ENCODE peak calls at places on chromosomes 2 and 18, in seven cellular contexts. One of them, this sample, is unnamed. For H3K36me3, the result is how much of the 10 kb centered on the place peaks cover.

GRCh38 chr2:164625378-164625971 is 4.2 kb upstream of the GRB14 start:
- DNase-seq in breast epithelium: no peak
- DNase-seq in endothelial cell of umbilical vein: peak
- DNase-seq in suprapubic skin: no peak
- DNase-seq in prostate gland: no peak
- DNase-seq in SK-N-MC: no peak
- DNase-seq in GM23338: no peak
- DNase-seq in this sample: no peak

GRCh38 chr18:62808116-62808515 is 92.8 kb downstream of the PHLPP1 start:
- DNase-seq in GM23338: no peak
- DNase-seq in prostate gland: no peak
- DNase-seq in breast epithelium: no peak
- DNase-seq in SK-N-MC: no peak
- DNase-seq in suprapubic skin: no peak
- DNase-seq in endothelial cell of umbilical vein: no peak
- DNase-seq in this sample: no peak

GRCh38 chr2:72990695-72991438 is 73.5 kb downstream of the EMX1 start:
- DNase-seq in endothelial cell of umbilical vein: no peak
- DNase-seq in breast epithelium: no peak
- DNase-seq in SK-N-MC: no peak
- DNase-seq in prostate gland: no peak
- DNase-seq in suprapubic skin: peak
- DNase-seq in GM23338: no peak
- DNase-seq in this sample: peak

GRCh38 chr18:3914116-3914515 is 464.1 kb downstream of the TGIF1 start:
- DNase-seq in suprapubic skin: no peak
- DNase-seq in GM23338: no peak
- DNase-seq in endothelial cell of umbilical vein: no peak
- DNase-seq in SK-N-MC: peak
- DNase-seq in breast epithelium: no peak
- DNase-seq in prostate gland: no peak
- DNase-seq in this sample: no peak

GRCh38 chr2:74845217-74845751 is 11.4 kb downstream of the HK2 start:
- DNase-seq in GM23338: peak
- DNase-seq in suprapubic skin: peak
- DNase-seq in endothelial cell of umbilical vein: peak
- DNase-seq in SK-N-MC: no peak
- DNase-seq in prostate gland: peak
- DNase-seq in breast epithelium: peak
- DNase-seq in this sample: peak

GRCh38 chr2:29225814-29226213 is 110.6 kb downstream of the CLIP4 start:
- DNase-seq in GM23338: peak
- DNase-seq in breast epithelium: no peak
- DNase-seq in endothelial cell of umbilical vein: no peak
- DNase-seq in suprapubic skin: no peak
- DNase-seq in SK-N-MC: no peak
- DNase-seq in prostate gland: no peak
- DNase-seq in this sample: no peak

GRCh38 chr2:221549143-221549542 is 23.0 kb downstream of the EPHA4 start:
- DNase-seq in GM23338: no peak
- DNase-seq in endothelial cell of umbilical vein: no peak
- DNase-seq in prostate gland: no peak
- DNase-seq in SK-N-MC: no peak
- DNase-seq in breast epithelium: no peak
- DNase-seq in suprapubic skin: no peak
- DNase-seq in this sample: no peak

GRCh38 chr18:61643884-61644647 is 248.7 kb downstream of the RNF152 start:
- DNase-seq in endothelial cell of umbilical vein: no peak
- DNase-seq in prostate gland: no peak
- DNase-seq in suprapubic skin: no peak
- DNase-seq in breast epithelium: no peak
- DNase-seq in SK-N-MC: no peak
- DNase-seq in GM23338: no peak
- DNase-seq in this sample: no peak

GRCh38 chr2:66665124-66665984 is 230.4 kb downstream of the MEIS1 start:
- DNase-seq in prostate gland: no peak
- DNase-seq in suprapubic skin: no peak
- DNase-seq in breast epithelium: no peak
- DNase-seq in GM23338: no peak
- DNase-seq in endothelial cell of umbilical vein: no peak
- DNase-seq in SK-N-MC: no peak
- DNase-seq in this sample: no peak

GRCh38 chr2:60486067-60486466 is 67.4 kb downstream of the BCL11A start:
- DNase-seq in endothelial cell of umbilical vein: no peak
- DNase-seq in SK-N-MC: no peak
- DNase-seq in GM23338: no peak
- DNase-seq in prostate gland: no peak
- DNase-seq in breast epithelium: no peak
- DNase-seq in suprapubic skin: no peak
- DNase-seq in this sample: no peak

GRCh38 chr2:7209776-7210555 is 292.8 kb downstream of the RNF144A start:
- DNase-seq in suprapubic skin: no peak
- DNase-seq in breast epithelium: no peak
- DNase-seq in endothelial cell of umbilical vein: no peak
- DNase-seq in GM23338: no peak
- DNase-seq in SK-N-MC: no peak
- DNase-seq in prostate gland: no peak
- DNase-seq in this sample: no peak

GRCh38 chr2:203875471-203875870 is 7.9 kb downstream of the CTLA4 start:
- DNase-seq in prostate gland: no peak
- DNase-seq in breast epithelium: no peak
- DNase-seq in suprapubic skin: no peak
- DNase-seq in GM23338: no peak
- DNase-seq in endothelial cell of umbilical vein: no peak
- DNase-seq in SK-N-MC: no peak
- DNase-seq in this sample: no peak

GRCh38 chr2:126838718-126838985 is 60.0 kb upstream of the TEX51 start:
- DNase-seq in GM23338: no peak
- DNase-seq in SK-N-MC: no peak
- DNase-seq in breast epithelium: no peak
- DNase-seq in prostate gland: no peak
- DNase-seq in suprapubic skin: no peak
- DNase-seq in endothelial cell of umbilical vein: no peak
- DNase-seq in this sample: peak

GRCh38 chr18:48959551-48959920 is 8.8 kb upstream of the SMAD7 start:
- DNase-seq in GM23338: no peak
- DNase-seq in SK-N-MC: no peak
- DNase-seq in prostate gland: no peak
- DNase-seq in suprapubic skin: no peak
- DNase-seq in endothelial cell of umbilical vein: no peak
- DNase-seq in breast epithelium: no peak
- DNase-seq in this sample: no peak

GRCh38 chr2:166230024-166230723 is 102.4 kb upstream of the SCN1A start:
- DNase-seq in suprapubic skin: no peak
- DNase-seq in endothelial cell of umbilical vein: peak
- DNase-seq in GM23338: no peak
- DNase-seq in prostate gland: no peak
- DNase-seq in breast epithelium: no peak
- DNase-seq in SK-N-MC: no peak
- DNase-seq in this sample: no peak

GRCh38 chr2:218024871-218025270 is 22.1 kb upstream of the TNS1 start:
- DNase-seq in prostate gland: no peak
- DNase-seq in suprapubic skin: peak
- DNase-seq in breast epithelium: peak
- DNase-seq in GM23338: no peak
- DNase-seq in SK-N-MC: no peak
- DNase-seq in endothelial cell of umbilical vein: no peak
- DNase-seq in this sample: no peak

GRCh38 chr2:226526731-226527130 is 272.9 kb downstream of the IRS1 start:
- DNase-seq in endothelial cell of umbilical vein: no peak
- DNase-seq in GM23338: no peak
- DNase-seq in SK-N-MC: no peak
- DNase-seq in suprapubic skin: no peak
- DNase-seq in breast epithelium: no peak
- DNase-seq in prostate gland: no peak
- DNase-seq in this sample: no peak

GRCh38 chr18:21508302-21508701 is 92.2 kb downstream of the ESCO1 start:
- DNase-seq in prostate gland: no peak
- DNase-seq in suprapubic skin: no peak
- DNase-seq in endothelial cell of umbilical vein: no peak
- DNase-seq in SK-N-MC: no peak
- DNase-seq in GM23338: peak
- DNase-seq in breast epithelium: no peak
- DNase-seq in this sample: no peak

GRCh38 chr2:23624378-23624777 is 239.4 kb downstream of the KLHL29 start:
- DNase-seq in suprapubic skin: no peak
- DNase-seq in breast epithelium: no peak
- DNase-seq in SK-N-MC: no peak
- DNase-seq in GM23338: peak
- DNase-seq in prostate gland: no peak
- DNase-seq in endothelial cell of umbilical vein: no peak
- DNase-seq in this sample: no peak

GRCh38 chr2:239440511-239440959 is 39.7 kb upstream of the HDAC4 start:
- DNase-seq in GM23338: peak
- DNase-seq in breast epithelium: no peak
- DNase-seq in endothelial cell of umbilical vein: peak
- DNase-seq in prostate gland: no peak
- DNase-seq in SK-N-MC: no peak
- DNase-seq in suprapubic skin: peak
- DNase-seq in this sample: no peak

GRCh38 chr2:55168221-55169154 is 63.6 kb downstream of the CLHC1 start:
- DNase-seq in endothelial cell of umbilical vein: peak
- DNase-seq in suprapubic skin: no peak
- DNase-seq in breast epithelium: peak
- DNase-seq in SK-N-MC: no peak
- DNase-seq in GM23338: peak
- DNase-seq in prostate gland: peak
- DNase-seq in this sample: peak

GRCh38 chr2:226187601-226188000 is 612.0 kb downstream of the IRS1 start:
- DNase-seq in prostate gland: no peak
- DNase-seq in suprapubic skin: no peak
- DNase-seq in GM23338: no peak
- DNase-seq in SK-N-MC: no peak
- DNase-seq in endothelial cell of umbilical vein: no peak
- DNase-seq in breast epithelium: no peak
- DNase-seq in this sample: no peak

GRCh38 chr2:16633632-16634430 is 31.8 kb downstream of the CYRIA start:
- DNase-seq in prostate gland: no peak
- DNase-seq in SK-N-MC: no peak
- DNase-seq in suprapubic skin: no peak
- DNase-seq in breast epithelium: no peak
- DNase-seq in endothelial cell of umbilical vein: peak
- DNase-seq in GM23338: no peak
- DNase-seq in this sample: no peak

GRCh38 chr18:56637897-56638231 is 528 bp downstream of the TXNL1 start:
- DNase-seq in prostate gland: no peak
- DNase-seq in SK-N-MC: no peak
- DNase-seq in breast epithelium: no peak
- DNase-seq in endothelial cell of umbilical vein: no peak
- DNase-seq in GM23338: peak
- DNase-seq in suprapubic skin: peak
- DNase-seq in this sample: no peak

GRCh38 chr18:56635007-56635406 is 3.4 kb downstream of the TXNL1 start:
- DNase-seq in prostate gland: no peak
- DNase-seq in suprapubic skin: no peak
- DNase-seq in GM23338: no peak
- DNase-seq in endothelial cell of umbilical vein: no peak
- DNase-seq in SK-N-MC: no peak
- DNase-seq in breast epithelium: no peak
- DNase-seq in this sample: no peak

GRCh38 chr18:56627991-56628390 is 10.4 kb downstream of the TXNL1 start:
- DNase-seq in SK-N-MC: no peak
- DNase-seq in suprapubic skin: no peak
- DNase-seq in breast epithelium: no peak
- DNase-seq in GM23338: no peak
- DNase-seq in endothelial cell of umbilical vein: no peak
- DNase-seq in prostate gland: no peak
- DNase-seq in this sample: no peak

GRCh38 chr18:56632070-56633022 is 6.0 kb downstream of the TXNL1 start:
- DNase-seq in GM23338: no peak
- DNase-seq in endothelial cell of umbilical vein: no peak
- DNase-seq in suprapubic skin: no peak
- DNase-seq in breast epithelium: no peak
- DNase-seq in SK-N-MC: no peak
- DNase-seq in prostate gland: no peak
- DNase-seq in this sample: no peak
- H3K36me3 ChIP-seq in GM23338: under half
- H3K36me3 ChIP-seq in endothelial cell of umbilical vein: under half
- H3K36me3 ChIP-seq in suprapubic skin: under half
- H3K36me3 ChIP-seq in breast epithelium: under half
- H3K36me3 ChIP-seq in SK-N-MC: half or more
- H3K36me3 ChIP-seq in prostate gland: under half
- H3K36me3 ChIP-seq in this sample: under half

GRCh38 chr2:131425191-131426021 is 50.5 kb upstream of the TUBA3D start:
- DNase-seq in breast epithelium: no peak
- DNase-seq in suprapubic skin: no peak
- DNase-seq in SK-N-MC: no peak
- DNase-seq in prostate gland: no peak
- DNase-seq in endothelial cell of umbilical vein: no peak
- DNase-seq in GM23338: peak
- DNase-seq in this sample: no peak
- H3K4me3 ChIP-seq in breast epithelium: no peak
- H3K4me3 ChIP-seq in suprapubic skin: peak
- H3K4me3 ChIP-seq in SK-N-MC: no peak
- H3K4me3 ChIP-seq in prostate gland: peak
- H3K4me3 ChIP-seq in endothelial cell of umbilical vein: no peak
- H3K4me3 ChIP-seq in GM23338: peak
- H3K4me3 ChIP-seq in this sample: peak

GRCh38 chr2:106972782-106973181 is 86.8 kb upstream of the ST6GAL2 start:
- DNase-seq in breast epithelium: no peak
- DNase-seq in GM23338: no peak
- DNase-seq in endothelial cell of umbilical vein: no peak
- DNase-seq in prostate gland: no peak
- DNase-seq in suprapubic skin: no peak
- DNase-seq in SK-N-MC: no peak
- DNase-seq in this sample: no peak
- TF ChIP-seq POLR2AphosphoS5 in breast epithelium: no peak
- TF ChIP-seq POLR2AphosphoS5 in GM23338: no peak
- TF ChIP-seq POLR2AphosphoS5 in endothelial cell of umbilical vein: no peak
- TF ChIP-seq POLR2AphosphoS5 in prostate gland: no peak
- TF ChIP-seq POLR2AphosphoS5 in suprapubic skin: no peak
- TF ChIP-seq POLR2AphosphoS5 in SK-N-MC: no peak
- TF ChIP-seq POLR2AphosphoS5 in this sample: no peak

GRCh38 chr2:178155524-178155923 is 38.8 kb upstream of the OSBPL6 start:
- DNase-seq in endothelial cell of umbilical vein: no peak
- DNase-seq in SK-N-MC: no peak
- DNase-seq in prostate gland: no peak
- DNase-seq in GM23338: no peak
- DNase-seq in breast epithelium: no peak
- DNase-seq in suprapubic skin: no peak
- DNase-seq in this sample: no peak

GRCh38 chr2:178157574-178157973 is 36.7 kb upstream of the OSBPL6 start:
- DNase-seq in endothelial cell of umbilical vein: no peak
- DNase-seq in prostate gland: no peak
- DNase-seq in breast epithelium: no peak
- DNase-seq in suprapubic skin: no peak
- DNase-seq in GM23338: no peak
- DNase-seq in SK-N-MC: no peak
- DNase-seq in this sample: no peak

GRCh38 chr2:178152033-178152432 is 39.8 kb downstream of the RBM45 start:
- DNase-seq in suprapubic skin: no peak
- DNase-seq in breast epithelium: no peak
- DNase-seq in SK-N-MC: no peak
- DNase-seq in prostate gland: no peak
- DNase-seq in endothelial cell of umbilical vein: no peak
- DNase-seq in GM23338: no peak
- DNase-seq in this sample: no peak

GRCh38 chr2:178152542-178152941 is 40.3 kb downstream of the RBM45 start:
- DNase-seq in suprapubic skin: no peak
- DNase-seq in breast epithelium: no peak
- DNase-seq in SK-N-MC: no peak
- DNase-seq in prostate gland: no peak
- DNase-seq in endothelial cell of umbilical vein: no peak
- DNase-seq in GM23338: no peak
- DNase-seq in this sample: no peak

GRCh38 chr2:178152977-178153376 is 40.7 kb downstream of the RBM45 start:
- DNase-seq in endothelial cell of umbilical vein: no peak
- DNase-seq in SK-N-MC: no peak
- DNase-seq in suprapubic skin: no peak
- DNase-seq in prostate gland: no peak
- DNase-seq in breast epithelium: no peak
- DNase-seq in GM23338: no peak
- DNase-seq in this sample: no peak
- H3K36me3 ChIP-seq in endothelial cell of umbilical vein: under half
- H3K36me3 ChIP-seq in SK-N-MC: under half
- H3K36me3 ChIP-seq in suprapubic skin: under half
- H3K36me3 ChIP-seq in prostate gland: under half
- H3K36me3 ChIP-seq in breast epithelium: under half
- H3K36me3 ChIP-seq in GM23338: under half
- H3K36me3 ChIP-seq in this sample: under half